ENCODE peak calls at places on chromosomes 7 and 10, in ten cellular contexts. One of them, this sample, is unnamed.

GRCh38 chr7:150451097-150451793 is 815 bp downstream of the GIMAP8 start:
- DNase-seq in right atrium auricular region: no peak
- DNase-seq in GM23248: no peak
- DNase-seq in hepatocyte: no peak
- DNase-seq in left lung: peak; percentile 89
- DNase-seq in CD8-positive, alpha-beta memory T cell: peak; percentile 40
- DNase-seq in aorta: no peak
- DNase-seq in DND-41: peak; percentile 83
- DNase-seq in astrocyte of the spinal cord: no peak
- DNase-seq in astrocyte of the cerebellum: no peak
- DNase-seq in this sample: no peak

GRCh38 chr7:68107256-68107655 is 1110.6 kb downstream of the TYW1 start:
- DNase-seq in DND-41: no peak
- DNase-seq in hepatocyte: no peak
- DNase-seq in aorta: no peak
- DNase-seq in left lung: no peak
- DNase-seq in CD8-positive, alpha-beta memory T cell: no peak
- DNase-seq in astrocyte of the cerebellum: no peak
- DNase-seq in GM23248: no peak
- DNase-seq in right atrium auricular region: no peak
- DNase-seq in astrocyte of the spinal cord: no peak
- DNase-seq in this sample: no peak

GRCh38 chr10:74244807-74245206 is 93.8 kb downstream of the ADK start:
- DNase-seq in DND-41: no peak
- DNase-seq in aorta: no peak
- DNase-seq in right atrium auricular region: no peak
- DNase-seq in astrocyte of the spinal cord: no peak
- DNase-seq in astrocyte of the cerebellum: no peak
- DNase-seq in hepatocyte: no peak
- DNase-seq in left lung: no peak
- DNase-seq in CD8-positive, alpha-beta memory T cell: no peak
- DNase-seq in GM23248: no peak
- DNase-seq in this sample: no peak

GRCh38 chr10:78248651-78249464 is 215.2 kb downstream of the RPS24 start:
- DNase-seq in aorta: no peak
- DNase-seq in GM23248: peak; percentile 91
- DNase-seq in astrocyte of the spinal cord: peak; percentile 87
- DNase-seq in astrocyte of the cerebellum: peak; percentile 96
- DNase-seq in hepatocyte: peak; percentile 29
- DNase-seq in DND-41: no peak
- DNase-seq in left lung: no peak
- DNase-seq in right atrium auricular region: no peak
- DNase-seq in CD8-positive, alpha-beta memory T cell: no peak
- DNase-seq in this sample: no peak

GRCh38 chr10:5159126-5159525 is 25.8 kb downstream of the AKR1C8 start:
- DNase-seq in CD8-positive, alpha-beta memory T cell: no peak
- DNase-seq in GM23248: no peak
- DNase-seq in hepatocyte: no peak
- DNase-seq in right atrium auricular region: no peak
- DNase-seq in astrocyte of the cerebellum: no peak
- DNase-seq in left lung: no peak
- DNase-seq in aorta: no peak
- DNase-seq in DND-41: no peak
- DNase-seq in astrocyte of the spinal cord: no peak
- DNase-seq in this sample: no peak

GRCh38 chr7:114082934-114083647 is 164.3 kb upstream of the PPP1R3A start:
- DNase-seq in left lung: peak; percentile 72
- DNase-seq in GM23248: peak; percentile 54
- DNase-seq in aorta: peak; percentile 80
- DNase-seq in DND-41: no peak
- DNase-seq in astrocyte of the spinal cord: peak; percentile 56
- DNase-seq in hepatocyte: peak; percentile 42
- DNase-seq in CD8-positive, alpha-beta memory T cell: no peak
- DNase-seq in astrocyte of the cerebellum: no peak
- DNase-seq in right atrium auricular region: no peak
- DNase-seq in this sample: no peak

GRCh38 chr10:131173484-131174210 is 137.9 kb downstream of the TCERG1L start:
- DNase-seq in aorta: no peak
- DNase-seq in DND-41: no peak
- DNase-seq in CD8-positive, alpha-beta memory T cell: no peak
- DNase-seq in astrocyte of the spinal cord: no peak
- DNase-seq in left lung: no peak
- DNase-seq in hepatocyte: no peak
- DNase-seq in GM23248: no peak
- DNase-seq in astrocyte of the cerebellum: no peak
- DNase-seq in right atrium auricular region: no peak
- DNase-seq in this sample: no peak

GRCh38 chr10:78150756-78151155 is 117.1 kb downstream of the RPS24 start:
- DNase-seq in hepatocyte: no peak
- DNase-seq in CD8-positive, alpha-beta memory T cell: no peak
- DNase-seq in aorta: no peak
- DNase-seq in right atrium auricular region: no peak
- DNase-seq in GM23248: no peak
- DNase-seq in DND-41: no peak
- DNase-seq in astrocyte of the spinal cord: no peak
- DNase-seq in left lung: no peak
- DNase-seq in astrocyte of the cerebellum: no peak
- DNase-seq in this sample: no peak

GRCh38 chr7:2209146-2209960 is 23.4 kb downstream of the MAD1L1 start:
- DNase-seq in hepatocyte: peak; percentile 81
- DNase-seq in GM23248: peak; percentile 83
- DNase-seq in DND-41: peak; percentile 42
- DNase-seq in left lung: peak; percentile 83
- DNase-seq in astrocyte of the spinal cord: peak; percentile 62
- DNase-seq in aorta: peak; percentile 92
- DNase-seq in CD8-positive, alpha-beta memory T cell: peak; percentile 38
- DNase-seq in astrocyte of the cerebellum: peak; percentile 57
- DNase-seq in right atrium auricular region: peak; percentile 66
- DNase-seq in this sample: peak; percentile 58

GRCh38 chr10:65769828-65770227 is 1156.0 kb upstream of the LRRTM3 start:
- DNase-seq in astrocyte of the cerebellum: no peak
- DNase-seq in aorta: no peak
- DNase-seq in left lung: no peak
- DNase-seq in CD8-positive, alpha-beta memory T cell: no peak
- DNase-seq in right atrium auricular region: no peak
- DNase-seq in GM23248: no peak
- DNase-seq in astrocyte of the spinal cord: peak; percentile 7
- DNase-seq in hepatocyte: no peak
- DNase-seq in DND-41: no peak
- DNase-seq in this sample: no peak

GRCh38 chr10:110069502-110069982 is 61.8 kb downstream of the ADD3 start:
- DNase-seq in hepatocyte: no peak
- DNase-seq in left lung: no peak
- DNase-seq in GM23248: no peak
- DNase-seq in astrocyte of the spinal cord: peak; percentile 22
- DNase-seq in DND-41: no peak
- DNase-seq in astrocyte of the cerebellum: no peak
- DNase-seq in aorta: no peak
- DNase-seq in CD8-positive, alpha-beta memory T cell: no peak
- DNase-seq in right atrium auricular region: no peak
- DNase-seq in this sample: no peak

GRCh38 chr10:46014683-46015405 is 15.6 kb downstream of the NCOA4 start:
- DNase-seq in left lung: no peak
- DNase-seq in right atrium auricular region: no peak
- DNase-seq in CD8-positive, alpha-beta memory T cell: no peak
- DNase-seq in hepatocyte: no peak
- DNase-seq in astrocyte of the cerebellum: no peak
- DNase-seq in GM23248: no peak
- DNase-seq in aorta: no peak
- DNase-seq in astrocyte of the spinal cord: peak; percentile 41
- DNase-seq in DND-41: no peak
- DNase-seq in this sample: no peak

GRCh38 chr10:11396311-11396960 is 215.0 kb downstream of the USP6NL start:
- DNase-seq in aorta: no peak
- DNase-seq in CD8-positive, alpha-beta memory T cell: no peak
- DNase-seq in right atrium auricular region: no peak
- DNase-seq in DND-41: no peak
- DNase-seq in GM23248: no peak
- DNase-seq in left lung: no peak
- DNase-seq in hepatocyte: no peak
- DNase-seq in astrocyte of the spinal cord: no peak
- DNase-seq in astrocyte of the cerebellum: no peak
- DNase-seq in this sample: no peak

GRCh38 chr7:1095621-1096155 is 7.8 kb downstream of the GPER1 start:
- DNase-seq in DND-41: no peak
- DNase-seq in astrocyte of the cerebellum: no peak
- DNase-seq in GM23248: no peak
- DNase-seq in right atrium auricular region: peak; percentile 63
- DNase-seq in left lung: no peak
- DNase-seq in astrocyte of the spinal cord: peak; percentile 24
- DNase-seq in aorta: peak; percentile 86
- DNase-seq in hepatocyte: no peak
- DNase-seq in CD8-positive, alpha-beta memory T cell: no peak
- DNase-seq in this sample: no peak
- H3K4me3 ChIP-seq in DND-41: no peak overlapping the region
- H3K4me3 ChIP-seq in astrocyte of the cerebellum: no peak overlapping the region
- H3K4me3 ChIP-seq in GM23248: no peak overlapping the region
- H3K4me3 ChIP-seq in right atrium auricular region: peak overlapping the region; percentile 31
- H3K4me3 ChIP-seq in left lung: no peak overlapping the region
- H3K4me3 ChIP-seq in astrocyte of the spinal cord: no peak overlapping the region
- H3K4me3 ChIP-seq in aorta: no peak overlapping the region
- H3K4me3 ChIP-seq in hepatocyte: no peak overlapping the region
- H3K4me3 ChIP-seq in CD8-positive, alpha-beta memory T cell: no peak overlapping the region
- H3K4me3 ChIP-seq in this sample: no peak overlapping the region

GRCh38 chr10:29732918-29733317 is 98.1 kb upstream of the SVIL start:
- DNase-seq in CD8-positive, alpha-beta memory T cell: no peak
- DNase-seq in astrocyte of the cerebellum: no peak
- DNase-seq in astrocyte of the spinal cord: no peak
- DNase-seq in left lung: no peak
- DNase-seq in DND-41: no peak
- DNase-seq in GM23248: no peak
- DNase-seq in hepatocyte: no peak
- DNase-seq in aorta: no peak
- DNase-seq in right atrium auricular region: no peak
- DNase-seq in this sample: no peak
- H3K4me3 ChIP-seq in CD8-positive, alpha-beta memory T cell: no peak overlapping the region
- H3K4me3 ChIP-seq in astrocyte of the cerebellum: peak overlapping the region; percentile 88
- H3K4me3 ChIP-seq in astrocyte of the spinal cord: no peak overlapping the region
- H3K4me3 ChIP-seq in left lung: no peak overlapping the region
- H3K4me3 ChIP-seq in DND-41: no peak overlapping the region
- H3K4me3 ChIP-seq in GM23248: no peak overlapping the region
- H3K4me3 ChIP-seq in hepatocyte: no peak overlapping the region
- H3K4me3 ChIP-seq in aorta: no peak overlapping the region
- H3K4me3 ChIP-seq in right atrium auricular region: no peak overlapping the region
- H3K4me3 ChIP-seq in this sample: no peak overlapping the region

GRCh38 chr7:27156508-27156898 is at the start of gene HOXA7:
- DNase-seq in GM23248: peak; percentile 91
- DNase-seq in left lung: peak; percentile 72
- DNase-seq in hepatocyte: no peak
- DNase-seq in CD8-positive, alpha-beta memory T cell: no peak
- DNase-seq in right atrium auricular region: no peak
- DNase-seq in astrocyte of the spinal cord: peak; percentile 82
- DNase-seq in DND-41: peak; percentile 76
- DNase-seq in aorta: peak; percentile 94
- DNase-seq in astrocyte of the cerebellum: no peak
- DNase-seq in this sample: peak; percentile 84

GRCh38 chr7:27158436-27159277 is 2.2 kb upstream of the HOXA7 start:
- DNase-seq in astrocyte of the cerebellum: no peak
- DNase-seq in GM23248: no peak
- DNase-seq in DND-41: no peak
- DNase-seq in hepatocyte: no peak
- DNase-seq in left lung: peak; percentile 70
- DNase-seq in aorta: peak; percentile 75
- DNase-seq in CD8-positive, alpha-beta memory T cell: no peak
- DNase-seq in astrocyte of the spinal cord: no peak
- DNase-seq in right atrium auricular region: no peak
- DNase-seq in this sample: peak; percentile 59

GRCh38 chr7:27155816-27156507 is 513 bp downstream of the HOXA7 start:
- DNase-seq in astrocyte of the spinal cord: peak; percentile 49
- DNase-seq in GM23248: peak; percentile 78
- DNase-seq in CD8-positive, alpha-beta memory T cell: no peak
- DNase-seq in DND-41: peak; percentile 40
- DNase-seq in astrocyte of the cerebellum: no peak
- DNase-seq in right atrium auricular region: no peak
- DNase-seq in aorta: peak; percentile 83
- DNase-seq in hepatocyte: no peak
- DNase-seq in left lung: peak; percentile 80
- DNase-seq in this sample: peak; percentile 59

GRCh38 chr7:27157717-27158431 is 1.4 kb upstream of the HOXA7 start:
- DNase-seq in DND-41: no peak
- DNase-seq in hepatocyte: no peak
- DNase-seq in GM23248: no peak
- DNase-seq in left lung: peak; percentile 44
- DNase-seq in aorta: no peak
- DNase-seq in astrocyte of the spinal cord: peak; percentile 7
- DNase-seq in CD8-positive, alpha-beta memory T cell: no peak
- DNase-seq in astrocyte of the cerebellum: no peak
- DNase-seq in right atrium auricular region: no peak
- DNase-seq in this sample: peak; percentile 40

GRCh38 chr7:27156901-27157716 is 634 bp upstream of the HOXA7 start:
- DNase-seq in left lung: peak; percentile 47
- DNase-seq in astrocyte of the spinal cord: peak; percentile 46
- DNase-seq in hepatocyte: no peak
- DNase-seq in aorta: peak; percentile 75
- DNase-seq in CD8-positive, alpha-beta memory T cell: no peak
- DNase-seq in DND-41: no peak
- DNase-seq in astrocyte of the cerebellum: no peak
- DNase-seq in GM23248: peak; percentile 57
- DNase-seq in right atrium auricular region: no peak
- DNase-seq in this sample: peak; percentile 49
- H3K4me3 ChIP-seq in left lung: peak overlapping the region; percentile 46
- H3K4me3 ChIP-seq in astrocyte of the spinal cord: peak overlapping the region; percentile 55
- H3K4me3 ChIP-seq in hepatocyte: no peak overlapping the region
- H3K4me3 ChIP-seq in aorta: peak overlapping the region; percentile 14
- H3K4me3 ChIP-seq in CD8-positive, alpha-beta memory T cell: no peak overlapping the region
- H3K4me3 ChIP-seq in DND-41: peak overlapping the region; percentile 70
- H3K4me3 ChIP-seq in astrocyte of the cerebellum: no peak overlapping the region
- H3K4me3 ChIP-seq in GM23248: peak overlapping the region; percentile 88
- H3K4me3 ChIP-seq in right atrium auricular region: peak overlapping the region; percentile 13
- H3K4me3 ChIP-seq in this sample: peak overlapping the region; percentile 46

DNA sequence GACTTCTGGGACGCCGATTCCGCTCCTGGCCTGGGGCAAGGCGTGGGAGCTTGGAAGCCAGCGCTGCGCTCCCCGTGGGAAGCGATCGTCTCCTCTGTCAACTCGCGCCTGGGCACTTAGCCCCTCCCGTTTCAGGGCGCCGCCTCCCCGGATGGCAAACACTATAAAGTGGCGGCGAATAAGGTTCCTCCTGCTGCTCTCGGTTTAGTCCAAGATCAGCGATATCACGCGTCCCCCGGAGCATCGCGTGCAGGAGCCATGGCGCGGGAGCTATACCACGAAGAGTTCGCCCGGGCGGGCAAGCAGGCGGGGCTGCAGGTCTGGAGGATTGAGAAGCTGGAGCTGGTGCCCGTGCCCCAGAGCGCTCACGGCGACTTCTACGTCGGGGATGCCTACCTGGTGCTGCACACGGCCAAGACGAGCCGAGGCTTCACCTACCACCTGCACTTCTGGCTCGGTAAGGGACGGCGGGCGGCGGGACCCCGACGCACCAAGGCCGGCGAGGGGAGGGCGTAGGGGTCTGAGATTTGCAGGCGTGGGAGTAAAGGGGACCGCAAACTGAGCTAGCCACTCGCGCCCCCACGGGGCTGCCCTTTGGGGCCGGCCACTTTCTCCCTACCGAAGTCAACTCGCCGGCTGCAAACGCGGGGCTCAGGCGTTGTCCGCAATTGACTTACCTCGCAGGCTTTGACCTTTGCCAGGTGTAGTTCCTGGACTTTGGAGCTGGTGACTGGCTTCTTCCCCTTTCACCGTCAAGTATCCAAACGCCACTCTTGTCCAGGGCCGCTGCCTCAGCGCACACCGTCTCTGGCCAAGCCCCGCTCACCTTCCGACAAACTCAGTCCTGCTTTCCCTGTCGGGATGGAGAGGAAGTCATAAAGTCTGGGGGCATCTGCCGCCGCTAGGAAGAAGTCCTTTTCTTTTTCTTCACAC is at the start of gene SCIN:
- DNase-seq in right atrium auricular region: no peak
- DNase-seq in astrocyte of the spinal cord: peak; percentile 17
- DNase-seq in astrocyte of the cerebellum: no peak
- DNase-seq in hepatocyte: peak; percentile 59
- DNase-seq in CD8-positive, alpha-beta memory T cell: no peak
- DNase-seq in left lung: peak; percentile 87
- DNase-seq in GM23248: peak; percentile 71
- DNase-seq in DND-41: no peak
- DNase-seq in aorta: peak; percentile 76
- DNase-seq in this sample: no peak
- H3K4me3 ChIP-seq in right atrium auricular region: peak within 1 kb of the TSS; percentile 44
- H3K4me3 ChIP-seq in astrocyte of the spinal cord: peak within 1 kb of the TSS; percentile 42
- H3K4me3 ChIP-seq in astrocyte of the cerebellum: peak within 1 kb of the TSS; percentile 51
- H3K4me3 ChIP-seq in hepatocyte: peak within 1 kb of the TSS; percentile 60
- H3K4me3 ChIP-seq in CD8-positive, alpha-beta memory T cell: peak within 1 kb of the TSS; percentile 40
- H3K4me3 ChIP-seq in left lung: peak within 1 kb of the TSS; percentile 43
- H3K4me3 ChIP-seq in GM23248: peak within 1 kb of the TSS; percentile 60
- H3K4me3 ChIP-seq in DND-41: no peak within 1 kb of the TSS
- H3K4me3 ChIP-seq in aorta: no peak within 1 kb of the TSS
- H3K4me3 ChIP-seq in this sample: peak within 1 kb of the TSS; percentile 28